ENCODE peak calls at places on chromosomes 1 and 21, in ten cellular contexts. One of them, this sample, is unnamed.

GRCh38 chr1:168112673-168113305 is 23.9 kb downstream of the GPR161 start:
- DNase-seq in substantia nigra: no peak
- DNase-seq in Caki2: peak
- DNase-seq in stimulated activated naive CD8-positive, alpha-beta T cell treated with anti-CD3 and anti-CD28 coated beads, Interleukin-15, Interleukin-2, amounts not matched to agents 100 U/mL and 50 U/mL, for 24 hours: peak
- DNase-seq in iPS-NIHi11: peak
- DNase-seq in AG04450: peak
- DNase-seq in NK-92 treated with Interleukin-12 subunit alpha and Interleukin-12 subunit beta, amount 100 ng/mL, for 24 hours: no peak
- DNase-seq in NCI-H748 treated with DMSO at 0.1 percent for 48 hours: no peak
- DNase-seq in GM23338: no peak
- DNase-seq in activated naive CD8-positive, alpha-beta T cell treated with anti-CD3 and anti-CD28 coated beads for 36 hours: peak
- DNase-seq in this sample: no peak

GRCh38 chr1:160776178-160776577 is 19.8 kb upstream of the LY9 start:
- DNase-seq in stimulated activated naive CD8-positive, alpha-beta T cell treated with anti-CD3 and anti-CD28 coated beads, Interleukin-15, Interleukin-2, amounts not matched to agents 100 U/mL and 50 U/mL, for 24 hours: no peak
- DNase-seq in iPS-NIHi11: no peak
- DNase-seq in substantia nigra: no peak
- DNase-seq in AG04450: no peak
- DNase-seq in Caki2: no peak
- DNase-seq in NK-92 treated with Interleukin-12 subunit alpha and Interleukin-12 subunit beta, amount 100 ng/mL, for 24 hours: no peak
- DNase-seq in NCI-H748 treated with DMSO at 0.1 percent for 48 hours: no peak
- DNase-seq in GM23338: no peak
- DNase-seq in activated naive CD8-positive, alpha-beta T cell treated with anti-CD3 and anti-CD28 coated beads for 36 hours: no peak
- DNase-seq in this sample: no peak

GRCh38 chr1:116754203-116754977 is at the start of gene CD2:
- DNase-seq in iPS-NIHi11: no peak
- DNase-seq in NK-92 treated with Interleukin-12 subunit alpha and Interleukin-12 subunit beta, amount 100 ng/mL, for 24 hours: peak
- DNase-seq in activated naive CD8-positive, alpha-beta T cell treated with anti-CD3 and anti-CD28 coated beads for 36 hours: no peak
- DNase-seq in stimulated activated naive CD8-positive, alpha-beta T cell treated with anti-CD3 and anti-CD28 coated beads, Interleukin-15, Interleukin-2, amounts not matched to agents 100 U/mL and 50 U/mL, for 24 hours: no peak
- DNase-seq in AG04450: no peak
- DNase-seq in GM23338: no peak
- DNase-seq in Caki2: no peak
- DNase-seq in substantia nigra: no peak
- DNase-seq in NCI-H748 treated with DMSO at 0.1 percent for 48 hours: no peak
- DNase-seq in this sample: no peak

GRCh38 chr21:16775056-16775455 is 737.8 kb upstream of the CXADR start:
- DNase-seq in stimulated activated naive CD8-positive, alpha-beta T cell treated with anti-CD3 and anti-CD28 coated beads, Interleukin-15, Interleukin-2, amounts not matched to agents 100 U/mL and 50 U/mL, for 24 hours: no peak
- DNase-seq in AG04450: no peak
- DNase-seq in NK-92 treated with Interleukin-12 subunit alpha and Interleukin-12 subunit beta, amount 100 ng/mL, for 24 hours: no peak
- DNase-seq in Caki2: no peak
- DNase-seq in GM23338: peak
- DNase-seq in activated naive CD8-positive, alpha-beta T cell treated with anti-CD3 and anti-CD28 coated beads for 36 hours: no peak
- DNase-seq in substantia nigra: peak
- DNase-seq in iPS-NIHi11: no peak
- DNase-seq in NCI-H748 treated with DMSO at 0.1 percent for 48 hours: no peak
- DNase-seq in this sample: no peak

GRCh38 chr1:109931189-109931672 is 20.6 kb downstream of the CSF1 start:
- DNase-seq in activated naive CD8-positive, alpha-beta T cell treated with anti-CD3 and anti-CD28 coated beads for 36 hours: no peak
- DNase-seq in NK-92 treated with Interleukin-12 subunit alpha and Interleukin-12 subunit beta, amount 100 ng/mL, for 24 hours: no peak
- DNase-seq in AG04450: no peak
- DNase-seq in NCI-H748 treated with DMSO at 0.1 percent for 48 hours: peak
- DNase-seq in iPS-NIHi11: peak
- DNase-seq in Caki2: peak
- DNase-seq in substantia nigra: peak
- DNase-seq in GM23338: peak
- DNase-seq in stimulated activated naive CD8-positive, alpha-beta T cell treated with anti-CD3 and anti-CD28 coated beads, Interleukin-15, Interleukin-2, amounts not matched to agents 100 U/mL and 50 U/mL, for 24 hours: no peak
- DNase-seq in this sample: peak

GRCh38 chr1:115419571-115419970 is 81.5 kb upstream of the NGF start:
- DNase-seq in substantia nigra: no peak
- DNase-seq in Caki2: no peak
- DNase-seq in activated naive CD8-positive, alpha-beta T cell treated with anti-CD3 and anti-CD28 coated beads for 36 hours: no peak
- DNase-seq in NK-92 treated with Interleukin-12 subunit alpha and Interleukin-12 subunit beta, amount 100 ng/mL, for 24 hours: no peak
- DNase-seq in stimulated activated naive CD8-positive, alpha-beta T cell treated with anti-CD3 and anti-CD28 coated beads, Interleukin-15, Interleukin-2, amounts not matched to agents 100 U/mL and 50 U/mL, for 24 hours: no peak
- DNase-seq in NCI-H748 treated with DMSO at 0.1 percent for 48 hours: no peak
- DNase-seq in GM23338: no peak
- DNase-seq in AG04450: no peak
- DNase-seq in iPS-NIHi11: no peak
- DNase-seq in this sample: no peak

GRCh38 chr1:8016244-8017241 is 9.6 kb downstream of the ERRFI1 start:
- DNase-seq in GM23338: no peak
- DNase-seq in iPS-NIHi11: no peak
- DNase-seq in Caki2: no peak
- DNase-seq in activated naive CD8-positive, alpha-beta T cell treated with anti-CD3 and anti-CD28 coated beads for 36 hours: no peak
- DNase-seq in AG04450: no peak
- DNase-seq in NCI-H748 treated with DMSO at 0.1 percent for 48 hours: no peak
- DNase-seq in NK-92 treated with Interleukin-12 subunit alpha and Interleukin-12 subunit beta, amount 100 ng/mL, for 24 hours: no peak
- DNase-seq in stimulated activated naive CD8-positive, alpha-beta T cell treated with anti-CD3 and anti-CD28 coated beads, Interleukin-15, Interleukin-2, amounts not matched to agents 100 U/mL and 50 U/mL, for 24 hours: no peak
- DNase-seq in substantia nigra: no peak
- DNase-seq in this sample: no peak

GRCh38 chr1:6504887-6505286 is 13.4 kb upstream of the PLEKHG5 start:
- DNase-seq in GM23338: no peak
- DNase-seq in Caki2: no peak
- DNase-seq in stimulated activated naive CD8-positive, alpha-beta T cell treated with anti-CD3 and anti-CD28 coated beads, Interleukin-15, Interleukin-2, amounts not matched to agents 100 U/mL and 50 U/mL, for 24 hours: no peak
- DNase-seq in iPS-NIHi11: no peak
- DNase-seq in NCI-H748 treated with DMSO at 0.1 percent for 48 hours: no peak
- DNase-seq in substantia nigra: no peak
- DNase-seq in AG04450: no peak
- DNase-seq in activated naive CD8-positive, alpha-beta T cell treated with anti-CD3 and anti-CD28 coated beads for 36 hours: no peak
- DNase-seq in NK-92 treated with Interleukin-12 subunit alpha and Interleukin-12 subunit beta, amount 100 ng/mL, for 24 hours: no peak
- DNase-seq in this sample: no peak

GRCh38 chr1:218390625-218391024 is 45.5 kb downstream of the TGFB2 start:
- DNase-seq in NCI-H748 treated with DMSO at 0.1 percent for 48 hours: no peak
- DNase-seq in NK-92 treated with Interleukin-12 subunit alpha and Interleukin-12 subunit beta, amount 100 ng/mL, for 24 hours: no peak
- DNase-seq in GM23338: no peak
- DNase-seq in stimulated activated naive CD8-positive, alpha-beta T cell treated with anti-CD3 and anti-CD28 coated beads, Interleukin-15, Interleukin-2, amounts not matched to agents 100 U/mL and 50 U/mL, for 24 hours: no peak
- DNase-seq in iPS-NIHi11: no peak
- DNase-seq in AG04450: no peak
- DNase-seq in substantia nigra: no peak
- DNase-seq in Caki2: peak
- DNase-seq in activated naive CD8-positive, alpha-beta T cell treated with anti-CD3 and anti-CD28 coated beads for 36 hours: no peak
- DNase-seq in this sample: no peak

GRCh38 chr1:158002630-158003408 is 9.4 kb downstream of the KIRREL1 start:
- DNase-seq in GM23338: peak
- DNase-seq in iPS-NIHi11: peak
- DNase-seq in Caki2: peak
- DNase-seq in activated naive CD8-positive, alpha-beta T cell treated with anti-CD3 and anti-CD28 coated beads for 36 hours: no peak
- DNase-seq in NK-92 treated with Interleukin-12 subunit alpha and Interleukin-12 subunit beta, amount 100 ng/mL, for 24 hours: no peak
- DNase-seq in NCI-H748 treated with DMSO at 0.1 percent for 48 hours: no peak
- DNase-seq in AG04450: no peak
- DNase-seq in substantia nigra: no peak
- DNase-seq in stimulated activated naive CD8-positive, alpha-beta T cell treated with anti-CD3 and anti-CD28 coated beads, Interleukin-15, Interleukin-2, amounts not matched to agents 100 U/mL and 50 U/mL, for 24 hours: no peak
- DNase-seq in this sample: no peak

GRCh38 chr1:211343607-211344334 is 17.1 kb downstream of the TRAF5 start:
- DNase-seq in NK-92 treated with Interleukin-12 subunit alpha and Interleukin-12 subunit beta, amount 100 ng/mL, for 24 hours: no peak
- DNase-seq in iPS-NIHi11: no peak
- DNase-seq in stimulated activated naive CD8-positive, alpha-beta T cell treated with anti-CD3 and anti-CD28 coated beads, Interleukin-15, Interleukin-2, amounts not matched to agents 100 U/mL and 50 U/mL, for 24 hours: no peak
- DNase-seq in activated naive CD8-positive, alpha-beta T cell treated with anti-CD3 and anti-CD28 coated beads for 36 hours: no peak
- DNase-seq in AG04450: no peak
- DNase-seq in NCI-H748 treated with DMSO at 0.1 percent for 48 hours: no peak
- DNase-seq in GM23338: no peak
- DNase-seq in Caki2: peak
- DNase-seq in substantia nigra: no peak
- DNase-seq in this sample: no peak

GRCh38 chr1:46587072-46587471 is 17.0 kb downstream of the MKNK1 start:
- DNase-seq in Caki2: no peak
- DNase-seq in AG04450: no peak
- DNase-seq in NCI-H748 treated with DMSO at 0.1 percent for 48 hours: no peak
- DNase-seq in activated naive CD8-positive, alpha-beta T cell treated with anti-CD3 and anti-CD28 coated beads for 36 hours: no peak
- DNase-seq in substantia nigra: no peak
- DNase-seq in stimulated activated naive CD8-positive, alpha-beta T cell treated with anti-CD3 and anti-CD28 coated beads, Interleukin-15, Interleukin-2, amounts not matched to agents 100 U/mL and 50 U/mL, for 24 hours: no peak
- DNase-seq in GM23338: no peak
- DNase-seq in NK-92 treated with Interleukin-12 subunit alpha and Interleukin-12 subunit beta, amount 100 ng/mL, for 24 hours: no peak
- DNase-seq in iPS-NIHi11: no peak
- DNase-seq in this sample: no peak

GRCh38 chr1:119655160-119655559 is 7.1 kb upstream of the ZNF697 start:
- DNase-seq in NK-92 treated with Interleukin-12 subunit alpha and Interleukin-12 subunit beta, amount 100 ng/mL, for 24 hours: no peak
- DNase-seq in AG04450: no peak
- DNase-seq in GM23338: no peak
- DNase-seq in stimulated activated naive CD8-positive, alpha-beta T cell treated with anti-CD3 and anti-CD28 coated beads, Interleukin-15, Interleukin-2, amounts not matched to agents 100 U/mL and 50 U/mL, for 24 hours: no peak
- DNase-seq in activated naive CD8-positive, alpha-beta T cell treated with anti-CD3 and anti-CD28 coated beads for 36 hours: no peak
- DNase-seq in substantia nigra: no peak
- DNase-seq in iPS-NIHi11: no peak
- DNase-seq in Caki2: no peak
- DNase-seq in NCI-H748 treated with DMSO at 0.1 percent for 48 hours: no peak
- DNase-seq in this sample: no peak

GRCh38 chr21:31554511-31555022 is 104.9 kb upstream of the SOD1 start:
- DNase-seq in stimulated activated naive CD8-positive, alpha-beta T cell treated with anti-CD3 and anti-CD28 coated beads, Interleukin-15, Interleukin-2, amounts not matched to agents 100 U/mL and 50 U/mL, for 24 hours: peak
- DNase-seq in Caki2: no peak
- DNase-seq in GM23338: peak
- DNase-seq in NCI-H748 treated with DMSO at 0.1 percent for 48 hours: no peak
- DNase-seq in iPS-NIHi11: peak
- DNase-seq in AG04450: no peak
- DNase-seq in NK-92 treated with Interleukin-12 subunit alpha and Interleukin-12 subunit beta, amount 100 ng/mL, for 24 hours: no peak
- DNase-seq in substantia nigra: no peak
- DNase-seq in activated naive CD8-positive, alpha-beta T cell treated with anti-CD3 and anti-CD28 coated beads for 36 hours: peak
- DNase-seq in this sample: no peak

This sample was measured in ovary.